ENCODE peak calls at places on chromosomes 5 and 9, in five cellular contexts. K, D, Z, Q and N are unnamed samples.

GRCh38 chr5:150350524-150351344 is 6.8 kb upstream of the TCOF1 start:
- DNase-seq in K (peak), Q (peak), D (peak), Z (peak), N (peak)

GRCh38 chr5:132258102-132259060 is 885 bp downstream of the PDLIM4 start:
- DNase-seq in Q (peak), D (no peak), K (peak), Z (no peak), N (no peak)

GRCh38 chr5:18761801-18762200 is 1127.5 kb downstream of the TAF11L14 start:
- DNase-seq in Q (no peak), K (no peak), Z (no peak), D (no peak), N (no peak)

GRCh38 chr5:149014634-149015033 is 48.2 kb downstream of the SH3TC2 start:
- DNase-seq in Q (no peak), K (no peak), Z (no peak), D (no peak), N (no peak)

GRCh38 chr5:113299591-113299990 is 135.2 kb downstream of the TSSK1B start:
- DNase-seq in K (no peak), D (no peak), Z (no peak), Q (no peak), N (no peak)

GRCh38 chr9:130607640-130608420 is 28.5 kb downstream of the FUBP3 start:
- DNase-seq in K (no peak), Q (no peak), Z (no peak), D (no peak), N (no peak)

GRCh38 chr5:149517461-149518122 is 33.6 kb downstream of the CSNK1A1 start:
- DNase-seq in Z (peak), K (no peak), D (no peak), Q (no peak), N (no peak)

GRCh38 chr9:76378367-76379073 is 15.7 kb downstream of the RFK start:
- DNase-seq in Z (no peak), K (no peak), D (no peak), Q (no peak), N (no peak)

GRCh38 chr9:76733096-76733495 is 31.1 kb upstream of the PCA3 start:
- DNase-seq in Q (no peak), K (no peak), Z (no peak), D (no peak), N (no peak)

GRCh38 chr5:113520429-113520828 is 6.9 kb downstream of the YTHDC2 start:
- DNase-seq in Q (no peak), D (no peak), K (no peak), Z (no peak), N (no peak)

GRCh38 chr5:142235050-142235797 is 89.6 kb downstream of the SPRY4 start:
- DNase-seq in D (no peak), K (no peak), Q (peak), Z (no peak), N (no peak)

GRCh38 chr9:121362813-121363585 is 7.1 kb downstream of the STOM start:
- DNase-seq in D (no peak), Z (peak), K (no peak), Q (no peak), N (no peak)
- H3K27ac ChIP-seq in D (peak), Z (peak), K (peak), Q (peak), N (peak)

GRCh38 chr9:131702911-131703310 is 37.0 kb downstream of the RAPGEF1 start:
- DNase-seq in D (no peak), K (no peak), Z (no peak), Q (no peak), N (no peak)
- H3K27ac ChIP-seq in D (no peak), K (peak), Z (no peak), Q (no peak), N (no peak)

GRCh38 chr5:80181618-80182211 is 74.1 kb downstream of the SERINC5 start:
- DNase-seq in D (peak), K (no peak), Q (no peak), Z (peak), N (no peak)
- H3K27ac ChIP-seq in D (peak), K (no peak), Q (no peak), Z (peak), N (no peak)

DNA sequence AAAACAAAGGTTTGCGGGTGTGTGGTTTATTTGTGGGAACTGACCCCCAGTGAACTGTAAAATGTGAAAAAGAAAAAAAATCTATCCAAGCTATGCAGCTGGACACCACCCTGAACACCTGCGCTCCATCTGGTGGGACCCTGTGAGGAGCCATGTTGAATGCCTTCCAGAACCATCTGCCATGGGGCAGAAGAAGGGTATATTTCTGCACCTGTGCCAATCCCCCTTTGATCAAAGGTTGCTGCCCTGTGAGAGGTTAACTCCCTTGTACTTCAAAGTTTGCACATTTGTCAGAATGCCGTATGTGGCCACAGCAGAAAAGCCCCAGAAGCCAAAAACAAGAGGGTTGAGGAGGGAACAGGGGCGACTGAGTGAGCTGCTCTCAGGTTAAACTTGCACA is 148.5 kb upstream of the ALDH1B1 start:
- DNase-seq in Z (no peak), K (no peak), D (no peak), Q (no peak), N (no peak)
- H3K27ac ChIP-seq in Z (no peak), K (no peak), D (no peak), Q (no peak), N (no peak)

GRCh38 chr5:138492552-138493045 is 27.3 kb downstream of the EGR1 start:
- DNase-seq in Q (no peak), D (no peak), Z (no peak), K (no peak), N (no peak)
- H3K27ac ChIP-seq in Q (peak), D (no peak), Z (peak), K (peak), N (peak)

GRCh38 chr9:111910428-111910827 is 13.8 kb downstream of the UGCG start:
- DNase-seq in Q (no peak), Z (no peak), D (no peak), K (no peak), N (no peak)

GRCh38 chr9:111915425-111915758 is 18.8 kb downstream of the UGCG start:
- DNase-seq in K (no peak), Q (no peak), Z (no peak), D (no peak), N (no peak)

GRCh38 chr9:111914749-111915424 is 18.3 kb downstream of the UGCG start:
- DNase-seq in Q (no peak), Z (no peak), K (no peak), D (no peak), N (no peak)

GRCh38 chr9:111916234-111916645 is 19.6 kb downstream of the UGCG start:
- DNase-seq in Z (no peak), Q (no peak), D (no peak), K (no peak), N (no peak)

GRCh38 chr9:111913159-111913558 is 16.5 kb downstream of the UGCG start:
- DNase-seq in K (no peak), D (no peak), Z (no peak), Q (no peak), N (no peak)
- H3K27ac ChIP-seq in K (no peak), D (no peak), Z (no peak), Q (no peak), N (no peak)